ENCODE peak calls at places on chromosomes 4 and X, in seven cellular contexts. K is GM12878, G is left ventricle myocardium inferior, E is cardiac muscle cell, J is kidney, V is stomach, S is spleen. Z is an unnamed sample. For H3K4me1, the result is how much of the 10 kb centered on the place peaks cover.

GRCh38 chr4:26858947-26859401 is 1.7 kb upstream of the STIM2 start:
- DNase-seq in K (no peak), G (no peak), E (no peak), J (no peak), V (no peak), S (no peak), Z (no peak)

GRCh38 chr4:110860125-110860524 is 237.2 kb upstream of the PITX2 start:
- DNase-seq in K (no peak), G (no peak), E (no peak), J (no peak), V (no peak), S (no peak), Z (no peak)

GRCh38 chr4:80587861-80588385 is 252.4 kb downstream of the CFAP299 start:
- DNase-seq in K (no peak), G (no peak), E (no peak), J (no peak), V (no peak), S (no peak), Z (no peak)

GRCh38 chrX:13747836-13748235 is 13.3 kb downstream of the OFD1 start:
- DNase-seq in K (no peak), G (peak), E (peak), J (no peak), V (peak), S (no peak), Z (no peak)

GRCh38 chr4:128298129-128298758 is 10.6 kb upstream of the PGRMC2 start:
- DNase-seq in K (no peak), G (no peak), E (no peak), J (no peak), V (peak), S (no peak), Z (no peak)

GRCh38 chr4:15333692-15334633 is 93.9 kb upstream of the C1QTNF7 start:
- DNase-seq in K (peak), G (no peak), E (no peak), J (no peak), V (no peak), S (no peak), Z (no peak)

GRCh38 chrX:139304471-139304870 is 226.1 kb upstream of the F9 start:
- DNase-seq in K (no peak), G (no peak), E (no peak), J (no peak), V (no peak), S (no peak), Z (no peak)

GRCh38 chr4:3202836-3203820 is 45.8 kb upstream of the MSANTD1 start:
- DNase-seq in K (no peak), G (no peak), E (no peak), J (no peak), V (no peak), S (no peak), Z (no peak)

GRCh38 chrX:63747331-63747730 is 37.7 kb downstream of the ARHGEF9 start:
- DNase-seq in K (no peak), G (no peak), E (peak), J (no peak), V (no peak), S (no peak), Z (no peak)

GRCh38 chr4:80619070-80619674 is 283.6 kb downstream of the CFAP299 start:
- DNase-seq in K (no peak), G (no peak), E (no peak), J (no peak), V (no peak), S (no peak), Z (no peak)

GRCh38 chr4:120694973-120695372 is 227.6 kb downstream of the PRDM5 start:
- DNase-seq in K (no peak), G (no peak), E (peak), J (no peak), V (no peak), S (no peak), Z (no peak)

GRCh38 chr4:57916479-57916878 is 806.3 kb upstream of the IGFBP7 start:
- DNase-seq in K (no peak), G (no peak), E (no peak), J (no peak), V (no peak), S (no peak), Z (no peak)

GRCh38 chr4:38985363-38986065 is 46.7 kb downstream of the TMEM156 start:
- DNase-seq in K (no peak), G (no peak), E (no peak), J (no peak), V (no peak), S (no peak), Z (no peak)

GRCh38 chr4:185730849-185731608 is 81.0 kb downstream of the SORBS2 start:
- DNase-seq in K (no peak), G (no peak), E (no peak), J (no peak), V (no peak), S (no peak), Z (no peak)

GRCh38 chr4:67229148-67229547 is 316.2 kb downstream of the CENPC start:
- DNase-seq in K (no peak), G (no peak), E (no peak), J (no peak), V (no peak), S (no peak), Z (no peak)

GRCh38 chr4:156322592-156322991 is 368.9 kb upstream of the CTSO start:
- DNase-seq in K (no peak), G (no peak), E (no peak), J (no peak), V (no peak), S (no peak), Z (no peak)

GRCh38 chrX:46796574-46797191 is 37.8 kb upstream of the SLC9A7 start:
- DNase-seq in K (no peak), G (peak), E (peak), J (peak), V (peak), S (peak), Z (no peak)

GRCh38 chr4:53589511-53589910 is 1.8 kb downstream of the LNX1 start:
- DNase-seq in K (no peak), G (no peak), E (no peak), J (no peak), V (no peak), S (no peak), Z (no peak)

GRCh38 chr4:107299646-107300045 is 263.5 kb upstream of the DKK2 start:
- DNase-seq in K (no peak), G (no peak), E (no peak), J (no peak), V (no peak), S (no peak), Z (no peak)

GRCh38 chr4:56026596-56026995 is 77.9 kb downstream of the CEP135 start:
- DNase-seq in K (no peak), G (no peak), E (no peak), J (no peak), V (no peak), S (no peak), Z (no peak)

GRCh38 chr4:110049951-110050925 is 137.6 kb downstream of the EGF start:
- DNase-seq in K (peak), G (no peak), E (peak), J (no peak), V (peak), S (no peak), Z (no peak)

GRCh38 chr4:137510866-137511265 is 21.4 kb downstream of the PCDH18 start:
- DNase-seq in K (no peak), G (no peak), E (no peak), J (no peak), V (no peak), S (no peak), Z (no peak)

GRCh38 chr4:100208964-100209363 is 18.7 kb upstream of the DDIT4L start:
- DNase-seq in K (peak), G (no peak), E (no peak), J (no peak), V (no peak), S (no peak), Z (no peak)

GRCh38 chr4:140095694-140096482 is 58.1 kb downstream of the MAML3 start:
- DNase-seq in K (no peak), G (peak), E (peak), J (no peak), V (no peak), S (no peak), Z (no peak)

GRCh38 chr4:140092094-140092820 is 61.7 kb downstream of the MAML3 start:
- DNase-seq in K (no peak), G (peak), E (peak), J (peak), V (peak), S (peak), Z (no peak)

GRCh38 chr4:140096483-140096861 is 57.5 kb downstream of the MAML3 start:
- DNase-seq in K (no peak), G (no peak), E (no peak), J (no peak), V (no peak), S (no peak), Z (no peak)

GRCh38 chr4:140096921-140097320 is 57.1 kb downstream of the MAML3 start:
- DNase-seq in K (no peak), G (no peak), E (no peak), J (no peak), V (no peak), S (no peak), Z (no peak)

GRCh38 chr4:140094701-140095420 is 59.1 kb downstream of the MAML3 start:
- DNase-seq in K (no peak), G (peak), E (no peak), J (peak), V (peak), S (peak), Z (no peak)
- H3K4me1 ChIP-seq in K (under half), G (half or more), E (half or more), J (under half), V (half or more), S (half or more), Z (half or more)

GRCh38 chr4:123398803-123399637 is 2.4 kb downstream of the SPRY1 start:
- DNase-seq in K (no peak), G (peak), E (peak), J (peak), V (peak), S (peak), Z (no peak)
- TF ChIP-seq CTCF in K (peak), G (no peak), E (no peak), J (peak), V (no peak), S (no peak), Z (peak)

DNA sequence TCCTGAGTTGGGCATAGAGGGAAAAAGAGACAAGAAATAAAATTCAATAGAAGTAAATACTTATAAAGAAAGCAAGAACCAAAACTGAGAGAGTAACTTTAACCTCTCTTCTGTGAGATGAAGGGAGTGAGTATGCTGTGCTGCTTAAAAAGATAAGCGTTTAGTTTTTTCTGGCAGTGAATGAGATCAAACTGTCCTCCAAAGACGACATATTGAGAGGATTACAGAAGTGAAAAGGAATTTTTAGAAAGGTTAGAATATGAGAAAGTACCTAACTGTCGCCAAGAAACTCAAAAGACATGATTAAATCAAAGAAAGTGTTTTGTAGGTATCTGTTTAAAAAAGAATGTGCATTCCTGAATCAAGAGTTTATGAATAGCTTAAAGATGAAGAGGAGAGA is 16.0 kb downstream of the GAB1 start:
- DNase-seq in K (no peak), G (no peak), E (no peak), J (no peak), V (no peak), S (no peak), Z (no peak)
- H3K4me1 ChIP-seq in K (under half), G (under half), E (half or more), J (under half), V (half or more), S (under half), Z (under half)

DNA sequence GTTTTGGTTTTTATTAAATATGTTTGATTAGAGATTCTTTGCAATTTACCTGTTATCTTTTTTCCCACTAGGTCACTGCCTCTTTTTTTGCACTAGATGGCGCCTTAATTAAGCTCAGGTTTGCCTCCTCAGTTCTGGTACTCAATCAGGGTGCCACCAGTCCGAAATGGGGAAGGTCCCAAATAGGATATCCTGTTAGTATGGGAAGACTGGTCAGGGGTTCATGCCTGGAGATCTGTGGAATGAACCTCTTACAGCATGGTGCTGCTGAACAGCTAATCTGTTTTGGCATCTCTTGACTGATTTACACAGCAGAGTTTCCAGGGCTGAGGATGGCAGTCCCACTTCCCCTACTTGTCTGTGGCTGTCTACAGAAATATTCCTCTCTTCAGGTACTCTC is 24.2 kb upstream of the VSIG1 start:
- DNase-seq in K (no peak), G (no peak), E (peak), J (no peak), V (no peak), S (no peak), Z (no peak)
- TF ChIP-seq CTCF in K (peak), G (peak), E (peak), J (peak), V (peak), S (peak), Z (peak)

DNA sequence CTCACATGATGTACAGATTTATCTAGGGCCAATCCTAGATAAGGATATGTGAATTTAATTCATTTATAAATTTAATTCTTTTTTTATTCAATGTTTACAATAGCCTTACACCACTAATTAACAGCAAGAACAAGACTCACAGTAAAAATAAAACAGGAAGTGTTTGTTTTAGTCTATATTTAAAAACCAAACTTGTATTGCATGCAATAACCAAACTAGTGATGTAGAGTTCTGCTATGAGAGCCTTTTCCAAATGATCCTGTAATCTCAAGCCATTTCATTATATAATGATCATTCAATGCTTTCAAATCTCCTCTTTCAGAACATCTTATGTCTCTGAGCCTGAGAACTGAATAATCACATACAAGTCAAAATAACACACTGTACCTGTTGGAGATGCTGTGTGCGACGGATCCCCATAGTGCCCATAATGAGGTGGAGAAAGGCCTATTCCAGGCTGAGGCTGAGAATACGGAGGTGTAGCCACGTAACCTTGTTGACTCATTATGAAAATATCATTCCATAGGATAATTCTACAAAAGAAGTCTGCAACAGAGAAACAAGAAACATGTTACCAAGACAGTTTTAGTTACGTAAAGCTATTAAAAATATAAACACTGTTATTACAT is 2.6 kb downstream of the SEC24D start:
- DNase-seq in K (no peak), G (no peak), E (no peak), J (no peak), V (no peak), S (no peak), Z (no peak)
- H3K4me1 ChIP-seq in K (under half), G (under half), E (under half), J (under half), V (half or more), S (under half), Z (under half)

DNA sequence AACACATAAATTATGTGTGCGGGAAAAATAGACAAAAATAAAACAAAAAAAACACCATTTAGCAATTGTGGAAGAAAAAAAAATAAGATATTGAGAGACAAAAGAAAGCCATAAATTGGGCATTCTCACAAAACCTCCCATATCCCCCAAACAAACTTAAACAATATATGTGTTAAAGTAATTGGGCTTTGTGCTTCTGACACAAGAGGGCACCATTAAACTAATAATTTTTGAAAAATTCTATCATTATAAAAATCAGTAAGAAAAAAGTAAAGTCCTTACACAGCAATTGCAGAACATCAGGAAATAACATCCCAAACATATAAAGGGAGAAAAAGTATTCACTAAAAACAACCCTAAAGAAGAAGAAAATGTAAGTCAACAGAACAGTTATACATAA is 880.7 kb downstream of the TECRL start:
- DNase-seq in K (no peak), G (no peak), E (no peak), J (no peak), V (no peak), S (no peak), Z (no peak)
- TF ChIP-seq CTCF in K (no peak), G (no peak), E (no peak), J (no peak), V (no peak), S (no peak), Z (peak)

GRCh38 chrX:118545510-118545909 is 49.9 kb downstream of the DOCK11 start:
- DNase-seq in K (no peak), G (no peak), E (no peak), J (no peak), V (no peak), S (no peak), Z (no peak)

GRCh38 chrX:118550792-118551191 is 55.2 kb downstream of the DOCK11 start:
- DNase-seq in K (no peak), G (no peak), E (no peak), J (no peak), V (no peak), S (no peak), Z (no peak)

GRCh38 chrX:118552501-118552900 is 56.9 kb downstream of the DOCK11 start:
- DNase-seq in K (no peak), G (no peak), E (no peak), J (no peak), V (no peak), S (no peak), Z (no peak)

GRCh38 chrX:118551426-118551825 is 55.8 kb downstream of the DOCK11 start:
- DNase-seq in K (no peak), G (no peak), E (no peak), J (no peak), V (no peak), S (no peak), Z (no peak)

DNA sequence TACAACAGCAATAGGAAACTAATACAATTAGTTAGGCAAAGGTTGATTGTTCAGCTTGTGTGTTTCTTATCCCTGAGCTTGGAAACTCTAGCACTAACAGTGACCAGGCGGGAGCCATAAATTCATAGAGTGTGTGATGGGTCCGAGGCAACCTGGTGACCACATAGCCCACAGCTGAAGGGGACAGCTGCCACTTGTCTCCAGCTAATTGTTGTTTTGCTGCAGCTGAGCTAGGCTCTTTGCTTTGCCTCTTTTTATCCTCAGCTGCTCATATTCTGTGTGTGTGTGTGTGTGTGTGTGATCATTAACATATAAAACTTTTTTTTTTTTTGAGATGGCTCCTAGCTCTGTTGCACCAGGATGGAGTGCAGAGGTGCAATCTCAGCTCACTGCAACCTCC is 53.2 kb downstream of the DOCK11 start:
- DNase-seq in K (no peak), G (no peak), E (no peak), J (no peak), V (no peak), S (no peak), Z (no peak)
- H3K4me1 ChIP-seq in K (under half), G (under half), E (under half), J (under half), V (under half), S (under half), Z (under half)

GRCh38 chr4:82643994-82644730 is 82.4 kb upstream of the TMEM150C start:
- DNase-seq in K (no peak), G (no peak), E (no peak), J (peak), V (no peak), S (no peak), Z (no peak)

GRCh38 chr4:82642321-82642720 is 80.5 kb upstream of the TMEM150C start:
- DNase-seq in K (no peak), G (no peak), E (no peak), J (no peak), V (no peak), S (no peak), Z (no peak)

GRCh38 chr4:82639947-82640346 is 78.2 kb upstream of the TMEM150C start:
- DNase-seq in K (no peak), G (peak), E (no peak), J (peak), V (no peak), S (no peak), Z (no peak)

GRCh38 chr4:82638479-82638878 is 76.7 kb upstream of the TMEM150C start:
- DNase-seq in K (no peak), G (no peak), E (no peak), J (no peak), V (no peak), S (no peak), Z (no peak)
- TF ChIP-seq CTCF in K (no peak), G (no peak), E (no peak), J (no peak), V (no peak), S (no peak), Z (no peak)

Z was measured in RWPE2.